ENCODE peak calls at places on chromosomes 13 and 19, in nine cellular contexts. F is left cardiac atrium; W is smooth muscle cell of the brain vasculature; A is breast epithelium; J is stimulated activated CD4-positive, alpha-beta T cell treated with anti-CD3 and anti-CD28 coated beads, Interleukin-1b, Interleukin-23, amount 100 ng/mL, for 1 hour; P is activated CD8-positive, alpha-beta memory T cell treated with anti-CD3 and anti-CD28 coated beads for 48 hours; E is activated naive CD8-positive, alpha-beta T cell treated with anti-CD3 and anti-CD28 coated beads, Interleukin-2, amount 50 U/mL, for 24 hours; Q is T1000; Y is stimulated activated naive B cell treated with anti-CD40 and anti-IgM and Interleukin-4, amounts not matched to agents 10 μg/mL and 1 μg/mL and 100 μg/mL, for 72 hours. V is an unnamed sample.
A peak's percentile ranks its signal among the peaks of the same experiment; 100 is the strongest.

GRCh38 chr19:1226522-1227312 is 11.1 kb downstream of the CBARP start:
- DNase-seq in F (no peak), W (no peak), A (no peak), J (no peak), P (no peak), E (no peak), Q (no peak), Y (no peak), V (no peak)

GRCh38 chr19:2171349-2172145 is 7.8 kb downstream of the DOT1L start:
- DNase-seq in F (peak; percentile 61), W (no peak), A (no peak), J (peak; percentile 46), P (peak; percentile 62), E (peak; percentile 92), Q (peak; percentile 38), Y (peak; percentile 92), V (no peak)

GRCh38 chr13:46655727-46656180 is 102.8 kb downstream of the LRCH1 start:
- DNase-seq in F (no peak), W (no peak), A (peak; percentile 83), J (no peak), P (no peak), E (no peak), Q (no peak), Y (no peak), V (no peak)

GRCh38 chr13:57630661-57631606 is 610 bp upstream of the PCDH17 start:
- DNase-seq in F (no peak), W (no peak), A (no peak), J (no peak), P (no peak), E (peak; percentile 1), Q (peak; percentile 10), Y (no peak), V (peak; percentile 42)

GRCh38 chr19:53088091-53088490 is 15.1 kb downstream of the ZNF160 start:
- DNase-seq in F (no peak), W (no peak), A (no peak), J (no peak), P (no peak), E (no peak), Q (no peak), Y (no peak), V (no peak)

GRCh38 chr19:12782424-12783225 is 7.3 kb upstream of the HOOK2 start:
- DNase-seq in F (peak; percentile 95), W (no peak), A (peak; percentile 79), J (peak; percentile 77), P (peak; percentile 91), E (peak; percentile 93), Q (peak; percentile 58), Y (peak; percentile 87), V (no peak)

GRCh38 chr19:42122691-42123607 is 9.3 kb downstream of the POU2F2 start:
- DNase-seq in F (no peak), W (no peak), A (no peak), J (no peak), P (peak; percentile 46), E (peak; percentile 84), Q (no peak), Y (peak; percentile 68), V (no peak)

GRCh38 chr19:8370176-8371010 is 6.4 kb downstream of the ANGPTL4 start:
- DNase-seq in F (peak; percentile 69), W (no peak), A (no peak), J (no peak), P (no peak), E (no peak), Q (no peak), Y (no peak), V (no peak)

GRCh38 chr19:43664008-43664407 is 6.0 kb downstream of the PLAUR start:
- DNase-seq in F (peak; percentile 32), W (no peak), A (no peak), J (no peak), P (no peak), E (no peak), Q (no peak), Y (peak; percentile 24), V (no peak)

GRCh38 chr13:47049276-47049989 is 152.6 kb upstream of the HTR2A start:
- DNase-seq in F (no peak), W (no peak), A (no peak), J (no peak), P (no peak), E (no peak), Q (no peak), Y (no peak), V (no peak)

GRCh38 chr19:43101950-43102349 is 19.4 kb upstream of the PSG2 start:
- DNase-seq in F (no peak), W (no peak), A (no peak), J (no peak), P (no peak), E (no peak), Q (no peak), Y (no peak), V (no peak)

GRCh38 chr13:101098873-101099272 is 317.4 kb downstream of the NALCN start:
- DNase-seq in F (no peak), W (no peak), A (no peak), J (no peak), P (no peak), E (no peak), Q (no peak), Y (no peak), V (no peak)

GRCh38 chr13:113923376-113924063 is 50.4 kb downstream of the C13orf46 start:
- DNase-seq in F (no peak), W (no peak), A (peak; percentile 10), J (no peak), P (no peak), E (no peak), Q (no peak), Y (no peak), V (no peak)